ENCODE peak calls at places on chromosomes 11 and 22, in five cellular contexts. I is NCI-H1417, G is activated T-cell treated with anti-CD3 and anti-CD28 coated beads for 1 hour, Y is AML-193, M is AG04450. B is an unnamed sample.

GRCh38 chr11:86497310-86497709 is 122.6 kb downstream of the CCDC81 start:
- DNase-seq in Y (no peak), M (no peak), G (no peak), I (no peak), B (no peak)

GRCh38 chr11:109309153-109309552 is 112.8 kb upstream of the C11orf87 start:
- DNase-seq in M (no peak), G (no peak), I (no peak), Y (no peak), B (no peak)

GRCh38 chr11:7473702-7474101 is 11.6 kb upstream of the OLFML1 start:
- DNase-seq in I (no peak), M (no peak), G (no peak), Y (no peak), B (no peak)

GRCh38 chr22:28730146-28730545 is 11.5 kb downstream of the CHEK2 start:
- DNase-seq in I (no peak), G (no peak), Y (no peak), M (no peak), B (no peak)

GRCh38 chr11:336666-337002 is 16.0 kb upstream of the IFITM3 start:
- DNase-seq in G (no peak), I (no peak), M (no peak), Y (no peak), B (no peak)

GRCh38 chr22:33756508-33756949 is 163.7 kb downstream of the LARGE1 start:
- DNase-seq in I (peak; percentile 7), M (no peak), Y (no peak), G (no peak), B (no peak)

GRCh38 chr11:8826901-8827560 is 84.0 kb upstream of the AKIP1 start:
- DNase-seq in I (no peak), M (no peak), Y (peak; percentile 38), G (no peak), B (no peak)

GRCh38 chr22:42651134-42651533 is 1.9 kb upstream of the CYB5R3 start:
- DNase-seq in G (no peak), I (no peak), M (no peak), Y (no peak), B (no peak)

GRCh38 chr11:99449345-99449744 is 428.6 kb downstream of the CNTN5 start:
- DNase-seq in Y (no peak), I (no peak), G (no peak), M (no peak), B (no peak)

GRCh38 chr11:30553521-30554110 is 32.5 kb downstream of the MPPED2 start:
- DNase-seq in M (no peak), Y (no peak), G (no peak), I (no peak), B (no peak)

GRCh38 chr22:48993655-48994054 is 834.0 kb downstream of the BRD1 start:
- DNase-seq in G (no peak), Y (no peak), M (no peak), I (no peak), B (no peak)

GRCh38 chr11:27255447-27255828 is 107.6 kb downstream of the CCDC34 start:
- DNase-seq in I (no peak), G (no peak), Y (no peak), M (peak; percentile 54), B (no peak)

GRCh38 chr11:45154276-45154675 is 7.8 kb downstream of the PRDM11 start:
- DNase-seq in Y (no peak), M (no peak), G (no peak), I (no peak), B (no peak)

GRCh38 chr11:64729851-64730382 is 6.9 kb upstream of the NRXN2 start:
- DNase-seq in G (no peak), M (no peak), Y (no peak), I (peak; percentile 15), B (no peak)

GRCh38 chr11:7603031-7603781 is 70.1 kb downstream of the CYB5R2 start:
- DNase-seq in M (no peak), I (no peak), Y (no peak), G (no peak), B (no peak)

GRCh38 chr11:129167315-129167714 is 24.8 kb downstream of the ARHGAP32 start:
- DNase-seq in Y (no peak), I (no peak), M (no peak), G (no peak), B (no peak)

GRCh38 chr11:123238297-123238696 is 43.2 kb upstream of the CLMP start:
- DNase-seq in G (no peak), I (no peak), M (no peak), Y (no peak), B (no peak)

GRCh38 chr11:68542617-68543016 is 82.1 kb downstream of the PPP6R3 start:
- DNase-seq in I (no peak), Y (no peak), M (peak; percentile 70), G (no peak), B (no peak)

GRCh38 chr22:27113211-27114030 is 456.0 kb downstream of the MIAT start:
- DNase-seq in G (no peak), Y (peak; percentile 7), M (no peak), I (no peak), B (no peak)

GRCh38 chr22:27507935-27508504 is 293.5 kb downstream of the MN1 start:
- DNase-seq in Y (no peak), I (no peak), G (no peak), M (no peak), B (no peak)

GRCh38 chr11:47991266-47991830 is 11.0 kb downstream of the PTPRJ start:
- DNase-seq in M (no peak), I (peak; percentile 82), G (no peak), Y (no peak), B (no peak)

B was measured in T-helper 9 cell.